ENCODE peak calls at places on chromosomes 11 and 22, in four cellular contexts. C is hypothalamus, H is NCI-H1092 treated with DMSO at 0.1 percent for 48 hours, I is NCI-H774. F is an unnamed sample.

GRCh38 chr11:102783720-102784119 is 3.3 kb upstream of the MMP10 start:
- DNase-seq in H (no peak), C (no peak), I (peak), F (peak)

GRCh38 chr11:104003491-104003890 is 32.9 kb upstream of the DDI1 start:
- DNase-seq in H (no peak), C (no peak), I (no peak), F (no peak)

GRCh38 chr11:14722507-14722906 is 78.9 kb downstream of the PDE3B start:
- DNase-seq in I (no peak), C (no peak), H (no peak), F (no peak)

GRCh38 chr22:47206819-47207218 is 444.4 kb downstream of the TBC1D22A start:
- DNase-seq in H (no peak), I (no peak), C (no peak), F (no peak)

GRCh38 chr11:77884186-77884828 is 63.4 kb downstream of the AAMDC start:
- DNase-seq in C (no peak), H (no peak), I (no peak), F (no peak)

GRCh38 chr11:58222730-58223129 is 6.0 kb downstream of the OR10Q1 start:
- DNase-seq in H (no peak), I (no peak), C (no peak), F (no peak)

GRCh38 chr11:65780770-65781151 is at the start of gene AP5B1:
- DNase-seq in H (no peak), C (peak), I (peak), F (peak)

GRCh38 chr22:48417143-48418070 is 1410.3 kb downstream of the BRD1 start:
- DNase-seq in I (no peak), C (no peak), H (no peak), F (no peak)

GRCh38 chr22:29753808-29754657 is 12.8 kb downstream of the ZMAT5 start:
- DNase-seq in I (no peak), C (no peak), H (no peak), F (no peak)

F was measured in HT-29.